ENCODE peak calls at places on chromosome X, in ten cellular contexts. Z is GM12892, K is ovary, W is A549, C is lower leg skin, M is testis, D is K562, A is transverse colon, T is Peyer's patch, J is HCT116. E is an unnamed sample.

GRCh38 chrX:110847334-110847733 is 51.7 kb upstream of the CHRDL1 start:
- DNase-seq in Z (no peak), K (no peak), W (peak), C (no peak), M (no peak), D (peak), A (no peak), T (no peak), J (peak), E (no peak)

GRCh38 chrX:106139048-106139447 is 29.1 kb upstream of the PWWP3B start:
- DNase-seq in Z (no peak), K (no peak), W (no peak), C (no peak), M (no peak), D (no peak), A (no peak), T (no peak), J (no peak), E (no peak)

GRCh38 chrX:102768984-102769761 is 48.6 kb downstream of the GPRASP3 start:
- DNase-seq in Z (no peak), K (peak), W (peak), C (peak), M (peak), D (peak), A (peak), T (peak), J (peak), E (peak)

GRCh38 chrX:70479197-70479969 is 34.7 kb downstream of the DLG3 start:
- DNase-seq in Z (no peak), K (no peak), W (peak), C (no peak), M (no peak), D (no peak), A (peak), T (no peak), J (no peak), E (peak)

GRCh38 chrX:23901805-23902204 is 5.9 kb downstream of the APOO start:
- DNase-seq in Z (no peak), K (peak), W (peak), C (peak), M (peak), D (peak), A (peak), T (no peak), J (peak), E (no peak)

GRCh38 chrX:37955273-37955672 is 51.1 kb upstream of the SYTL5 start:
- DNase-seq in Z (no peak), K (no peak), W (no peak), C (no peak), M (no peak), D (no peak), A (no peak), T (no peak), J (no peak), E (no peak)

GRCh38 chrX:31130457-31131215 is 58.8 kb upstream of the FTHL17 start:
- DNase-seq in Z (no peak), K (no peak), W (no peak), C (peak), M (no peak), D (no peak), A (no peak), T (no peak), J (no peak), E (no peak)

GRCh38 chrX:4572652-4573051 is 859.2 kb upstream of the PRKX start:
- DNase-seq in Z (no peak), K (no peak), W (no peak), C (no peak), M (no peak), D (no peak), A (no peak), T (no peak), J (no peak), E (no peak)

GRCh38 chrX:153381684-153382532 is 19.2 kb downstream of the PNMA6E start:
- DNase-seq in Z (no peak), K (peak), W (peak), C (no peak), M (peak), D (peak), A (no peak), T (no peak), J (no peak), E (no peak)

GRCh38 chrX:114985967-114986592 is 31.3 kb downstream of the IL13RA2 start:
- DNase-seq in Z (no peak), K (no peak), W (no peak), C (no peak), M (no peak), D (no peak), A (no peak), T (no peak), J (no peak), E (no peak)

GRCh38 chrX:51461053-51462050 is 35.0 kb downstream of the NUDT11 start:
- DNase-seq in Z (no peak), K (no peak), W (peak), C (no peak), M (peak), D (peak), A (no peak), T (no peak), J (peak), E (no peak)

GRCh38 chrX:147550217-147550616 is 361.5 kb upstream of the FMR1 start:
- DNase-seq in Z (no peak), K (no peak), W (no peak), C (no peak), M (peak), D (peak), A (no peak), T (no peak), J (no peak), E (no peak)

GRCh38 chrX:18758166-18758932 is 50.9 kb downstream of the PPEF1 start:
- DNase-seq in Z (no peak), K (no peak), W (no peak), C (no peak), M (no peak), D (no peak), A (no peak), T (no peak), J (no peak), E (no peak)

GRCh38 chrX:18654873-18655836 is 16.8 kb downstream of the RS1 start:
- DNase-seq in Z (no peak), K (no peak), W (no peak), C (no peak), M (no peak), D (no peak), A (no peak), T (no peak), J (no peak), E (no peak)

GRCh38 chrX:129706395-129707072 is 32.2 kb upstream of the XPNPEP2 start:
- DNase-seq in Z (no peak), K (no peak), W (no peak), C (no peak), M (peak), D (no peak), A (no peak), T (no peak), J (no peak), E (peak)

GRCh38 chrX:119880552-119881437 is 9.2 kb downstream of the NDUFA1 start:
- DNase-seq in Z (no peak), K (peak), W (peak), C (no peak), M (peak), D (peak), A (peak), T (no peak), J (peak), E (peak)

GRCh38 chrX:155221351-155221750 is 5.1 kb downstream of the VBP1 start:
- DNase-seq in Z (no peak), K (no peak), W (no peak), C (no peak), M (no peak), D (no peak), A (no peak), T (no peak), J (no peak), E (no peak)

GRCh38 chrX:134459683-134460004 is 321 bp upstream of the HPRT1 start:
- DNase-seq in Z (no peak), K (no peak), W (no peak), C (no peak), M (no peak), D (no peak), A (no peak), T (no peak), J (no peak), E (no peak)

GRCh38 chrX:29902004-29902403 is 313.4 kb upstream of the MAGEB2 start:
- DNase-seq in Z (no peak), K (no peak), W (no peak), C (no peak), M (no peak), D (no peak), A (no peak), T (no peak), J (no peak), E (no peak)

GRCh38 chrX:130756233-130756632 is 146.8 kb downstream of the ENOX2 start:
- DNase-seq in Z (no peak), K (no peak), W (no peak), C (no peak), M (no peak), D (peak), A (no peak), T (no peak), J (no peak), E (no peak)

GRCh38 chrX:34893741-34894140 is 48.9 kb upstream of the FAM47B start:
- DNase-seq in Z (no peak), K (no peak), W (no peak), C (no peak), M (no peak), D (peak), A (no peak), T (no peak), J (no peak), E (no peak)

GRCh38 chrX:135985123-135985973 is at the start of gene SLC9A6:
- DNase-seq in Z (peak), K (peak), W (peak), C (peak), M (peak), D (peak), A (peak), T (peak), J (no peak), E (peak)
- TF ChIP-seq POLR2A in Z (no peak), K (no peak), W (peak), C (no peak), M (no peak), D (peak), A (no peak), T (peak), J (peak), E (no peak)

GRCh38 chrX:12974217-12974796 is 603 bp upstream of the TMSB4X start:
- DNase-seq in Z (no peak), K (peak), W (peak), C (peak), M (peak), D (peak), A (peak), T (peak), J (no peak), E (no peak)

GRCh38 chrX:12973561-12974216 is 1.2 kb upstream of the TMSB4X start:
- DNase-seq in Z (no peak), K (peak), W (no peak), C (no peak), M (no peak), D (no peak), A (no peak), T (no peak), J (no peak), E (no peak)

GRCh38 chrX:12975670-12975965 is 708 bp downstream of the TMSB4X start:
- DNase-seq in Z (no peak), K (peak), W (no peak), C (no peak), M (no peak), D (no peak), A (no peak), T (no peak), J (no peak), E (no peak)

GRCh38 chrX:12975999-12976558 is 1.2 kb downstream of the TMSB4X start:
- DNase-seq in Z (peak), K (peak), W (peak), C (no peak), M (peak), D (peak), A (no peak), T (peak), J (no peak), E (no peak)

GRCh38 chrX:12974797-12975669 is at the start of gene TMSB4X:
- DNase-seq in Z (peak), K (peak), W (peak), C (peak), M (peak), D (peak), A (peak), T (peak), J (no peak), E (no peak)
- TF ChIP-seq POLR2A in Z (peak), K (peak), W (peak), C (peak), M (peak), D (peak), A (peak), T (peak), J (peak), E (peak)

DNA sequence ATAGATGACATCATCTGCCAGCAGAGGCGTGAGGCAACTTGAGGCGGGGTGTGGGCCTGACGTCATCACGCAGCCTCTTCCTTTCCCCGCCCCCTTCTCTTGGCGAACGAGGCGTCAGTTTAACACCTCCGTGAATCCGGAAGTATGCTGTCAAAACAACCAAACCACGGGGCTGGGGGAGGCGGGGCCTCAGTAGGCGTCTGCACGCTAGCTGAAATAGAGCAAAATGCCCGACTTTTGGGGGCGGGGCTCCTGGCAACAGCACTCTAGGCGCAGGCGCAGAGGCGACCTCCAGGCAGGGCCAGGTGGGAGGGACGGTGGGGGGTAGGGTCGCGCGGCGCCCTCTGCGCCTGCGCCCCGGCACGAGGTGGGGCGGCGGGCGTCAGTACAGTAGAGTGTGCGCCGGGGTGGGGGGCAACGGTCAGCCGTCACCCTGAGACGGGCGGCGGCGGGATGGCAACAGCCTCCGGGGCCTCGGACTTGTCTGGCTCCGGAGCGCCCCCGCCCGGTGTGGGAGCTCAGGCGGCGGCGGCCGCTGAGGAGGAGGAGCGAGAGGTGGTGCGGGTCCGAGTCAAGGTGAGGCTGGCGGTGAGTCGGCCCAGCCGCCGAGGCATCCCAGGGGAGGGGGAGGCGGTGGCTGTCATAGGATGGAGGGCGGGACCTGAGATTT is at the start of gene TBC1D25:
- DNase-seq in Z (peak), K (peak), W (peak), C (peak), M (peak), D (peak), A (peak), T (peak), J (peak), E (peak)
- TF ChIP-seq POLR2A in Z (peak), K (no peak), W (peak), C (no peak), M (no peak), D (peak), A (peak), T (no peak), J (no peak), E (peak)

DNA sequence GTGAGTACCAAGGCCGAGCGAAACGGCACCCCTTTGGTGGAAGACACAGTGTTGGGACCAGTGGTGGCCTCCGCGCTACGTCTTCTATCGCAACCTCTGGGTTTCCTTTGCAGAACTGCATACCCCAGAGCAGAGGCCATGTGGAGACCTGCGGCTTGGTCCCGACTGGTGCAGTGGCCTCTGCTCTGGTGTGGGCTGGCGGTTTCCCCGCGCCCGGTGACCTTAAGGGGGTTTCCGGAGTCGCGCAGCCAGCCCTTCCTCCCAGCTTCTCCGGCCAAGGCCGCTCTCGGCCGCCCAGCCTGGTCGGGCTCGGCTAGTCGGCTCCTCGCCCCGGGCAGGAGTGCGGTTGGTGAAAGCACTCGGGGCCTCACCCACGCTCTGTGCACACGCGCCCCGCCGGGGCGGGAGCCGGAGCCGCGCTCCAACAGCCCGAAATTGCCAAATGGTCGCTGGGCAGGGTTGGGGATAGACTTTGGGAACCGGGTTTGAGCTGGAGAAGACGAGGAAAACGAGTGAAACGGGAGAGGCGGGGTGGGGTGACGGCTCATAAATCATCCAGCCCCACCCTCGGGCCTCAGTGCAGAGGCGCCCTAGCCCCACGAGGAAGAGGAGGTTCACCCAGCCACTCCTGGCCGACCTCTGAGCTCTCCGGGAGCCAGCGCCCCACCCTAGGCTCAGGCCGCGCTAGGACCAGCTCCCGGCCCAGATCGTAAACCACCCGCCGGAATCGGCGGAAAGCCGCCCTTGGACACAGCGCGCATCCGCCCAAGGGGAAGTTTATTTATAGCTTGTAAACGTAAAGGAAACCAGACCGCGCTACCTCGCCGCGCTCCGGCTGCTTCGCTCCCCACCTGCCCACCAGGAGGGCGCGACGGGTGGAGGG is 84.7 kb downstream of the BCOR start:
- DNase-seq in Z (no peak), K (peak), W (peak), C (peak), M (peak), D (peak), A (peak), T (peak), J (no peak), E (peak)
- TF ChIP-seq POLR2A in Z (no peak), K (no peak), W (peak), C (no peak), M (no peak), D (peak), A (peak), T (peak), J (no peak), E (no peak)

DNA sequence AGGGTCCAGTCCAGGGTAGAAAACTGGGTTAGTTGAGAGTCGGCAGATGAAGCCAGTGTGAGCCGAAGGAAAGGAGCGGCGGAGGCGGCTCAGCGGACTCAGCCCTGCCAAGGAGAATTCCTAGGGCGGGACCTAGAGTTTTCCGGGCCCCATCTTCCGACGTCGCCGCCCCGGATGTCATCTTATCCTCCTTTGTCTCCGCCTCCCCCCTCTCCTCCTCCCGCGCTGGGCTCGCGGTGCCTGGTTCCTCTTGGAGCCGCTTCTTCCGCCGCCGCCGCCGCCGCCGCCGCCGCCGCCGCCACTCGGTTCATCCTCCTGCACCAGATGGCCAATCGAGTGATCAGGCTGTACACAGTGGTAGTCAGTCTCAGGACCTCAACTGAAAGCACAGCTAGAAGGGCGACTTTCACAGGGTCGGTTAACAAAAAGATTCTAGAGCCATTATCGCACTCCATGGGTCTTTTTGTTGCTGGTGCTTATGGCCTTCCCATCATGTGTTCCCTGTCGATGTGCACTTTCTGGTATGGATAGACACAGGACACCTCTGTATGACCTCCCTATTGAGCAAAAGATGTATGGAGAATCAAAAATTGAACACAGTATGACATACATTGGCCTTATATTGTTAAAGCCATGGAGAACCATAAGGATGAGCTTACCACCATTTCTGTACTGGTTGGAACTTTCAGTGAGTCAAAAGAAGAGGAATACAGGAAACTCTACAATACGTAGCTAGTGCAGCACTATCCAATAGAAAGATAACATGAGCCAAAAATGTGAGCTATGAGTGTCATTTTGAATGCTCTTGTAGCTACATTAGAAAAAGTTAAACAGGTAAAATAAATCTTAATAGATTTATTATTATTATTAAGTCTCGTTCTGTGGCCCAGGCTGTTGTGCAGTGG is 32.4 kb upstream of the THOC2 start:
- DNase-seq in Z (peak), K (peak), W (peak), C (peak), M (peak), D (peak), A (peak), T (peak), J (peak), E (peak)
- TF ChIP-seq POLR2A in Z (peak), K (no peak), W (peak), C (no peak), M (no peak), D (peak), A (no peak), T (peak), J (no peak), E (peak)

GRCh38 chrX:118626346-118626745 is 101.1 kb upstream of the IL13RA1 start:
- DNase-seq in Z (no peak), K (no peak), W (no peak), C (no peak), M (no peak), D (no peak), A (no peak), T (no peak), J (no peak), E (no peak)
- TF ChIP-seq POLR2A in Z (no peak), K (no peak), W (no peak), C (no peak), M (no peak), D (no peak), A (no peak), T (no peak), J (no peak), E (no peak)

DNA sequence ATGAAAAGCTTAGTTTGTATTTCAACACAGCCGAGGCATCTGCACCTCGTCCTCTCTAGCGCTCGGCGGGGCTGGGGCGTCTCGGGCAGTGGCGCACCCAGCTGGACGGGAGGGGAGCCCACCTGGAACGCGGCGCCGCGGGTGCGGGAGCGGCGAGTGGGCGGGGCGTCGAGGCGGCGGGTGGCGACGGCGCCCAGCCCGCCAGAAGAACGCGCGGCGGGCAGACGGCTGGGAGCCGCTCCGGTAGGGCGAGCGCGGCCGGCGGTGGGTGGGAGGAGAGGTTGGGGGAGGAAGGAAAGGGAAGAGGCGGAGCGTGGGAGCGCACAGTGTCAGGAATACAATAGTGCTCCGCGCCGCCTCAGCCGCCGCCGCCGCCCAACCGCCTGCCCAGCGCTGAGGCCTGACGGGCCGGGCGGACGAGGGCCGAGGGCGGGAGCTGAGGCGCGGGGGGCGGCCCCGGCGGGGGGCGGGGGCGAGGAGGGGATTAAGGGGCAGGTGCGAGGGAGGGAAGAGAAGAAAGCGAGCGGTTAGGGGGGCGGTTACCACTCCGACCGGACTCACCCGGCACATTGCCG is at the start of gene JADE3:
- DNase-seq in Z (peak), K (peak), W (peak), C (peak), M (peak), D (peak), A (peak), T (peak), J (peak), E (peak)
- TF ChIP-seq POLR2A in Z (no peak), K (no peak), W (peak), C (no peak), M (no peak), D (no peak), A (peak), T (no peak), J (no peak), E (peak)